ENCODE peak calls at places on chromosomes 11 and 22, in four cellular contexts. V is Caco-2, U is left ventricle myocardium inferior, B is right lobe of liver. N is an unnamed sample. For H3K4me1, the result is how much of the 10 kb centered on the place peaks cover.

GRCh38 chr11:46237248-46238077 is 40.0 kb upstream of the CREB3L1 start:
- DNase-seq in V (peak), U (peak), B (peak), N (peak)

GRCh38 chr11:46489668-46490560 is 98.3 kb upstream of the CHRM4 start:
- DNase-seq in V (peak), U (no peak), B (no peak), N (peak)

GRCh38 chr11:109939176-109939810 is 153.9 kb upstream of the ZC3H12C start:
- DNase-seq in V (peak), U (no peak), B (no peak), N (no peak)

GRCh38 chr11:12410006-12410728 is 32.8 kb downstream of the PARVA start:
- DNase-seq in V (no peak), U (no peak), B (no peak), N (no peak)

GRCh38 chr11:92269021-92269420 is 44.4 kb downstream of the FAT3 start:
- DNase-seq in V (peak), U (no peak), B (no peak), N (no peak)

GRCh38 chr22:37609240-37610152 is 862 bp downstream of the GGA1 start:
- DNase-seq in V (no peak), U (no peak), B (no peak), N (no peak)

GRCh38 chr11:47861762-47862161 is 13.6 kb upstream of the NUP160 start:
- DNase-seq in V (no peak), U (no peak), B (no peak), N (no peak)

GRCh38 chr11:83659466-83659865 is 373.3 kb upstream of the CCDC90B start:
- DNase-seq in V (no peak), U (no peak), B (no peak), N (no peak)

GRCh38 chr11:106238704-106239360 is 161.4 kb downstream of the AASDHPPT start:
- DNase-seq in V (no peak), U (no peak), B (no peak), N (no peak)

GRCh38 chr11:94672636-94673035 is 95.5 kb upstream of the AMOTL1 start:
- DNase-seq in V (no peak), U (no peak), B (no peak), N (no peak)
- H3K4me1 ChIP-seq in V (under half), U (under half), B (under half), N (under half)

GRCh38 chr22:36323182-36323854 is 64.4 kb downstream of the MYH9 start:
- DNase-seq in V (no peak), U (peak), B (no peak), N (peak)
- H3K4me1 ChIP-seq in V (under half), U (half or more), B (under half), N (under half)

GRCh38 chr22:30425327-30425615 is 297 bp upstream of the MTFP1 start:
- DNase-seq in V (no peak), U (no peak), B (no peak), N (no peak)

GRCh38 chr22:30426395-30427353 is 1.1 kb downstream of the MTFP1 start:
- DNase-seq in V (peak), U (peak), B (peak), N (peak)

GRCh38 chr22:30424471-30425326 is 869 bp upstream of the MTFP1 start:
- DNase-seq in V (no peak), U (no peak), B (no peak), N (no peak)

GRCh38 chr22:30423959-30424380 is 1.6 kb upstream of the MTFP1 start:
- DNase-seq in V (peak), U (peak), B (peak), N (peak)

DNA sequence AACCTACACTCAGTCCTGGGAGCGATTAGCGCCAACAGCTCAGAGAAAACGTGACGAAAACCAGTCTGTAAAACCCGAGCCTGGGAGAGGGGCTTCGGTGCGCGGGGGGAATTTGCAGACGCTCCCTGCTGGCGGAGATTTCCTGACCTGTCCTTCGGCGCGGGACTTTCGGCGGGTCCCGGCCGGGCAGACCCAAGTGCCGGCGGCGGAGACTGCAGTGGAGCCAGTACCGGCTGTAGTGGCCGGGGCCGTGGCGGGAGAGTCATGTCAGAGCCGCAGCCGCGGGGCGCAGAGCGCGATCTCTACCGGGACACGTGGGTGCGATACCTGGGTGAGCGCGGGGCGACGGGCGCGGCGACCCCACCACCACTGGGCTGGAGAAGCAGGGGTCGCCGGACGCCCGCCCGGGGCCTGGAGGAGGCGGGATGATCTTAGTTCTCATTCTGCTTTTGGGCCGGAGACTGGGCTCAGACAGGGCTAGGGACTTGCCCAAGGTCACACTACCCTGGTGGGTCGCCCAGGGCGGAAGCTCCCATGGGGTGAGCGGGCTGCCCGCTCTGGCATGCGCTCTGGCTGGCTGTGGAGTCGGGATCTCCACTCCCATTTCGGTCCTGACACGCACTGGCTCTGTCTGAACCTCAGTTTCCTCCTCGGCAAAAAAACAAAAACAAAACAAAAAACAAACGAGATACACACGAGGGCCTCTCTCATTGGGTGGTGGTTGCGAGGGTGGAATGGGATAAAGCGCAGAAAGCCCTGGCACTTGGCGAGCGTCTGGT is at the start of gene MTFP1:
- DNase-seq in V (peak), U (peak), B (peak), N (peak)
- H3K4me1 ChIP-seq in V (under half), U (half or more), B (under half), N (under half)

GRCh38 chr22:48709976-48710375 is 1117.7 kb downstream of the BRD1 start:
- DNase-seq in V (no peak), U (peak), B (no peak), N (no peak)

GRCh38 chr22:48711669-48712068 is 1116.0 kb downstream of the BRD1 start:
- DNase-seq in V (no peak), U (peak), B (no peak), N (no peak)

GRCh38 chr22:48709453-48709852 is 1118.2 kb downstream of the BRD1 start:
- DNase-seq in V (no peak), U (peak), B (no peak), N (no peak)

GRCh38 chr22:48711031-48711431 is 1116.6 kb downstream of the BRD1 start:
- DNase-seq in V (no peak), U (peak), B (no peak), N (no peak)

GRCh38 chr22:48710410-48710809 is 1117.3 kb downstream of the BRD1 start:
- DNase-seq in V (no peak), U (peak), B (no peak), N (no peak)
- H3K4me1 ChIP-seq in V (under half), U (under half), B (under half), N (under half)

GRCh38 chr11:3152471-3153110 is 12.5 kb downstream of the OSBPL5 start:
- DNase-seq in V (no peak), U (peak), B (no peak), N (peak)
- H3K4me1 ChIP-seq in V (under half), U (half or more), B (under half), N (under half)

GRCh38 chr11:126113515-126113957 is 50.9 kb upstream of the CDON start:
- DNase-seq in V (peak), U (peak), B (peak), N (peak)
- H3K4me1 ChIP-seq in V (under half), U (half or more), B (under half), N (under half)

GRCh38 chr11:121467965-121468364 is 15.2 kb upstream of the SORL1-AS1 start:
- DNase-seq in V (no peak), U (no peak), B (no peak), N (no peak)

GRCh38 chr11:121465709-121466062 is 12.9 kb upstream of the SORL1-AS1 start:
- DNase-seq in V (no peak), U (no peak), B (no peak), N (no peak)

GRCh38 chr11:121464352-121464946 is 11.7 kb upstream of the SORL1-AS1 start:
- DNase-seq in V (no peak), U (peak), B (peak), N (peak)

GRCh38 chr11:121463689-121464335 is 11.0 kb upstream of the SORL1-AS1 start:
- DNase-seq in V (no peak), U (no peak), B (no peak), N (no peak)

DNA sequence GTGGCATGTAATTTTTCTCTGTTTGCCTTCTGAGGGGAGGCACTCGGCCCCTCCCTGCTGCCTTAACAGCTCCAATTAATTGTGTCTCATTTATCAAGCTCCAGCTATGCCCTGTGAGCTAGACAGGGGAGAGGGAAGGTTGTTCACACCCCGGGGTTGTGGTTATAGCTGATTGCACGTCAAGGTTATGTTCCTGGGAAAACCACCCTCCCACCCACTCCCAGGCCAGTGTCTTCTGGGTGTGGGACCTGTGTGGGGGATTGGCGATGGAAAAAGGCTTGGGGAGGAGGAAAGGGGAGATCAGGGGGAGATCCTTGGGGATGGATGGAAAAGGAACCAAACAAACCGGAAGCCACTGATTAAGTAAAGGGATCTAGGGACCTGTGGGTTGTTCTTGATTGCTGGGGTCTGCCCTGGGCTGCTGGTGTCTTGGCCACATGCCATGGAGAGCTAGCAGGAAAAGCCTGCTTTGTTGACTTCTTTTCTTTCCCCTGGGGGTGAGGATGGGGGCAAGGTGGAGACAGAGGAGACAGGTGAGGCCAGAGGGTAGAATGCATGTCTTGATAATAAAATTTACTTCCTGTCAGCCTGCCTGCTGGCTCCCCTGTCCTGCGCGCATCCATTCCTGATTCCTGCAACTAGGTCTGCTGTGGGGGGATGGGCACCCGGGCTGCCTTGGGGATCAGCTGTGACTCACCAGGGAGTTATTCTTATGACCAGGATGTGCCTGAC is 13.5 kb upstream of the SORL1-AS1 start:
- DNase-seq in V (peak), U (peak), B (peak), N (peak)
- H3K4me1 ChIP-seq in V (under half), U (under half), B (half or more), N (under half)

GRCh38 chr11:114076974-114077373 is 17.5 kb downstream of the ZBTB16 start:
- DNase-seq in V (no peak), U (no peak), B (no peak), N (no peak)

GRCh38 chr11:114075343-114075610 is 15.8 kb downstream of the ZBTB16 start:
- DNase-seq in V (no peak), U (no peak), B (no peak), N (no peak)

GRCh38 chr11:114077482-114078305 is 18.2 kb downstream of the ZBTB16 start:
- DNase-seq in V (peak), U (no peak), B (no peak), N (no peak)

GRCh38 chr11:114074546-114075342 is 15.2 kb downstream of the ZBTB16 start:
- DNase-seq in V (no peak), U (no peak), B (no peak), N (no peak)

DNA sequence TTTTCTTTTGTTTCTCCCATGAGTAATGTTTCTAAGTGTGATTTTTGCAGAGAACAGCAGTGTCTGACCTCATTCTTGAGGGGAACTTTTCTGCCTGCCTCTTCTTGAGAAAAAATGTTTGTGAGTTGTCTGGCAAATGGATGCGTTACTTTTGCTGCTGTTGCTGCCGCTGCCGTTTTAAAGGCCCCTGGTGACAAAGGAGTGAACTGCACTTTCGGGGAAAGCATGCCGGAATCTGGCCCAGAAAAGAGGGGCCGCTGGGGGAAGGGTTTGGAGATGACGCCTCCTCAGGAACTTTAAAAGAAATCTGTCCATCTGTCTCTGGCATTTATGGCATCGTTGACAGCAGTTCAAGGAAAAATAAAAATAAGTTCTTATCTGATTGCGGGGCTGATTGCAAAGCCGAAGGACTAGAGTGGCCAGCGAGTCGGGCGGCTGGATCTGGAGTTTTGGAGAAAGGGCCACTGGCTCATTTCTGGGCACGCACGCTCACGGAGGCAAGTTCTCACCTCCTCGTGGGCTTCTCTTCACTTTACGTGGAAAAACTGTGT is 16.5 kb downstream of the ZBTB16 start:
- DNase-seq in V (peak), U (no peak), B (no peak), N (no peak)
- H3K4me1 ChIP-seq in V (half or more), U (half or more), B (half or more), N (under half)

DNA sequence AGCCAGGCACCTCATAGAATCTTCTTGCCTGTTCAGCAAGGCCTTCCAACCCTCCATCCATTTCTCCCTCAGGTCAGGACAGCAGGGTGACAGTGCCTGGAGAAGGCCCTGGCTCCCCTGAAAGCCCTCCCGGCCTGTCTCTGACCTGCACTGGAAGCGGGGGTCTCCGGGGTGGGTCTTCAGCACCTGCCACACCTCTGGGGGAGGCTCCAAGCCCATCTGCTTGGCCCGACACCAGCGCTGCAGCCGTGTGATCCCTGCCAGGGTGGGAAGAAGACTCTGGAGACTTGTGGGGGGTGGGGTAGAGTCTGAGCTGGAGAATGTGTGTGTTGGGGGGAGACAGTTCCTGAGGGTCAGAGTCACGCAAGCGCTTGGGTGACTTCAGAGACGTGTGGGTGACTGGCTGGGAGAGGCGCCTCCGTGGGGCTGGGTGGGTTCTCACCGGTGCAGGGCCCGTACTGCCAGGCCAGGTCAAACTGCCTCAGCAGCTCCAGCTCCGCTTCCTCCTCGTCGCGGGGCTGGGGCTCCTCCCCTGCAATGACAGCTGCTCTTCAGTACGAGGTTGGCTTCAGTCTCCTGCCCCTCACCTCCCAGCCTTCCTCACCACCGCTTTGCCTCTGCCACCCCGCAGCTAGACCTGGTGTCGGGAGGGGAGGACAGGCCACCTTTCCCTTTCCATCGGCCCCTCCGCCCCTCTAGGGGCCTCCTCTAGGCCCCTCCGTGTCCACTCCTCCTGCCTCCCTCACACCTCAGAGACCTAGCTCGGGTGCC is 615 bp downstream of the POLD4 start:
- DNase-seq in V (no peak), U (peak), B (peak), N (peak)
- H3K4me1 ChIP-seq in V (half or more), U (half or more), B (under half), N (half or more)

DNA sequence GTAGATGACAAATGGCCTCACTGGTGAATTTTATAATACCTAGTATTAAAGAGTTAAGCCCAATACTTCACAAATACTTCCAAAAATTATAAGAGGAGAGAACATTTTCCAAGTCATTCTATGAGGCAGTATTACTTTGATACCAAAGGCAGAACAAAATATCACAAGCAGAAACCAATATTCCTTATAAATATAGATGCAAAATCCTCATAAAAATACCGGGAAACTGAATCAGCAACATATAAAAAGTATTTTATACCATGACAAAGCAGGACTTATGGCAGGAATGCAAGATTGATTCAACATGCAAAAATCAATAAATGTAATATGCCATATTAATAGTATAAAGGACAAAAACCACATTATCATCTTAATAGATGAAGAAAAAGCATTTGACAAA is 22.1 kb upstream of the AMPD3 start:
- DNase-seq in V (no peak), U (no peak), B (no peak), N (no peak)
- H3K4me1 ChIP-seq in V (under half), U (under half), B (under half), N (under half)